ENCODE peak calls at places on chromosomes 5 and 9, in eight cellular contexts. One of them, this sample, is unnamed.

GRCh38 chr5:159444441-159445082 is 114.3 kb upstream of the IL12B start:
- DNase-seq in PC-3: peak
- DNase-seq in neural crest cell: no peak
- DNase-seq in B cell: peak
- DNase-seq in keratinocyte: no peak
- DNase-seq in body of pancreas: no peak
- DNase-seq in left ventricle myocardium inferior: no peak
- DNase-seq in transverse colon: no peak
- DNase-seq in this sample: peak

GRCh38 chr5:16018970-16019369 is 160.6 kb downstream of the MARCHF11 start:
- DNase-seq in neural crest cell: no peak
- DNase-seq in body of pancreas: no peak
- DNase-seq in left ventricle myocardium inferior: no peak
- DNase-seq in transverse colon: no peak
- DNase-seq in B cell: no peak
- DNase-seq in keratinocyte: no peak
- DNase-seq in PC-3: no peak
- DNase-seq in this sample: no peak

GRCh38 chr5:144179226-144179625 is 8.6 kb downstream of the KCTD16 start:
- DNase-seq in body of pancreas: no peak
- DNase-seq in transverse colon: no peak
- DNase-seq in left ventricle myocardium inferior: no peak
- DNase-seq in neural crest cell: no peak
- DNase-seq in keratinocyte: no peak
- DNase-seq in B cell: no peak
- DNase-seq in PC-3: no peak
- DNase-seq in this sample: no peak

GRCh38 chr9:122307925-122308324 is 43.2 kb downstream of the MRRF start:
- DNase-seq in keratinocyte: no peak
- DNase-seq in transverse colon: no peak
- DNase-seq in PC-3: no peak
- DNase-seq in B cell: no peak
- DNase-seq in left ventricle myocardium inferior: no peak
- DNase-seq in neural crest cell: no peak
- DNase-seq in body of pancreas: no peak
- DNase-seq in this sample: no peak

GRCh38 chr9:121023064-121023463 is 27.0 kb downstream of the C5 start:
- DNase-seq in PC-3: no peak
- DNase-seq in B cell: no peak
- DNase-seq in transverse colon: no peak
- DNase-seq in neural crest cell: no peak
- DNase-seq in left ventricle myocardium inferior: no peak
- DNase-seq in body of pancreas: no peak
- DNase-seq in keratinocyte: no peak
- DNase-seq in this sample: peak

GRCh38 chr9:109264865-109265532 is 55.9 kb downstream of the EPB41L4B start:
- DNase-seq in keratinocyte: no peak
- DNase-seq in B cell: no peak
- DNase-seq in PC-3: peak
- DNase-seq in body of pancreas: peak
- DNase-seq in neural crest cell: no peak
- DNase-seq in transverse colon: peak
- DNase-seq in left ventricle myocardium inferior: peak
- DNase-seq in this sample: no peak

GRCh38 chr9:127975376-127976315 is 5.1 kb downstream of the EEIG1 start:
- DNase-seq in PC-3: no peak
- DNase-seq in B cell: no peak
- DNase-seq in left ventricle myocardium inferior: no peak
- DNase-seq in transverse colon: peak
- DNase-seq in neural crest cell: no peak
- DNase-seq in keratinocyte: no peak
- DNase-seq in body of pancreas: peak
- DNase-seq in this sample: no peak

GRCh38 chr9:79984429-79985067 is 412.8 kb downstream of the TLE4 start:
- DNase-seq in keratinocyte: no peak
- DNase-seq in left ventricle myocardium inferior: no peak
- DNase-seq in body of pancreas: no peak
- DNase-seq in B cell: no peak
- DNase-seq in transverse colon: no peak
- DNase-seq in PC-3: no peak
- DNase-seq in neural crest cell: no peak
- DNase-seq in this sample: peak

GRCh38 chr5:978693-979092 is 29.9 kb upstream of the NKD2 start:
- DNase-seq in transverse colon: no peak
- DNase-seq in keratinocyte: no peak
- DNase-seq in body of pancreas: no peak
- DNase-seq in left ventricle myocardium inferior: no peak
- DNase-seq in neural crest cell: no peak
- DNase-seq in PC-3: no peak
- DNase-seq in B cell: no peak
- DNase-seq in this sample: no peak

GRCh38 chr5:172243302-172243701 is 40.3 kb downstream of the UBTD2 start:
- DNase-seq in neural crest cell: no peak
- DNase-seq in body of pancreas: no peak
- DNase-seq in PC-3: no peak
- DNase-seq in keratinocyte: no peak
- DNase-seq in B cell: no peak
- DNase-seq in transverse colon: no peak
- DNase-seq in left ventricle myocardium inferior: no peak
- DNase-seq in this sample: no peak

GRCh38 chr9:128846680-128847030 is 17.1 kb upstream of the SPOUT1 start:
- DNase-seq in transverse colon: no peak
- DNase-seq in body of pancreas: no peak
- DNase-seq in B cell: no peak
- DNase-seq in PC-3: no peak
- DNase-seq in left ventricle myocardium inferior: no peak
- DNase-seq in keratinocyte: no peak
- DNase-seq in neural crest cell: no peak
- DNase-seq in this sample: no peak

GRCh38 chr5:1011741-1012315 is 3.2 kb downstream of the NKD2 start:
- DNase-seq in B cell: no peak
- DNase-seq in transverse colon: no peak
- DNase-seq in neural crest cell: no peak
- DNase-seq in PC-3: no peak
- DNase-seq in keratinocyte: no peak
- DNase-seq in body of pancreas: peak
- DNase-seq in left ventricle myocardium inferior: peak
- DNase-seq in this sample: no peak

GRCh38 chr9:110650261-110650660 is 18.3 kb upstream of the MUSK start:
- DNase-seq in body of pancreas: no peak
- DNase-seq in transverse colon: no peak
- DNase-seq in left ventricle myocardium inferior: no peak
- DNase-seq in B cell: no peak
- DNase-seq in PC-3: peak
- DNase-seq in keratinocyte: no peak
- DNase-seq in neural crest cell: no peak
- DNase-seq in this sample: no peak

GRCh38 chr9:129617167-129617566 is 3.7 kb downstream of the C9orf50 start:
- DNase-seq in transverse colon: no peak
- DNase-seq in neural crest cell: no peak
- DNase-seq in body of pancreas: no peak
- DNase-seq in left ventricle myocardium inferior: no peak
- DNase-seq in B cell: no peak
- DNase-seq in PC-3: peak
- DNase-seq in keratinocyte: peak
- DNase-seq in this sample: peak

GRCh38 chr5:119537704-119538103 is 85.4 kb downstream of the HSD17B4 start:
- DNase-seq in keratinocyte: peak
- DNase-seq in transverse colon: no peak
- DNase-seq in left ventricle myocardium inferior: no peak
- DNase-seq in body of pancreas: peak
- DNase-seq in PC-3: peak
- DNase-seq in B cell: no peak
- DNase-seq in neural crest cell: no peak
- DNase-seq in this sample: peak

GRCh38 chr5:161851691-161852299 is 3.9 kb downstream of the GABRA1 start:
- DNase-seq in body of pancreas: no peak
- DNase-seq in left ventricle myocardium inferior: no peak
- DNase-seq in transverse colon: no peak
- DNase-seq in neural crest cell: no peak
- DNase-seq in keratinocyte: no peak
- DNase-seq in PC-3: peak
- DNase-seq in B cell: no peak
- DNase-seq in this sample: no peak

GRCh38 chr9:75855509-75855908 is 35.0 kb upstream of the PCSK5 start:
- DNase-seq in B cell: no peak
- DNase-seq in keratinocyte: no peak
- DNase-seq in transverse colon: peak
- DNase-seq in neural crest cell: no peak
- DNase-seq in left ventricle myocardium inferior: no peak
- DNase-seq in PC-3: peak
- DNase-seq in body of pancreas: no peak
- DNase-seq in this sample: peak
- TF ChIP-seq CTCF in B cell: no peak
- TF ChIP-seq CTCF in keratinocyte: peak
- TF ChIP-seq CTCF in transverse colon: peak
- TF ChIP-seq CTCF in neural crest cell: peak
- TF ChIP-seq CTCF in left ventricle myocardium inferior: peak
- TF ChIP-seq CTCF in PC-3: peak
- TF ChIP-seq CTCF in body of pancreas: peak
- TF ChIP-seq CTCF in this sample: no peak

DNA sequence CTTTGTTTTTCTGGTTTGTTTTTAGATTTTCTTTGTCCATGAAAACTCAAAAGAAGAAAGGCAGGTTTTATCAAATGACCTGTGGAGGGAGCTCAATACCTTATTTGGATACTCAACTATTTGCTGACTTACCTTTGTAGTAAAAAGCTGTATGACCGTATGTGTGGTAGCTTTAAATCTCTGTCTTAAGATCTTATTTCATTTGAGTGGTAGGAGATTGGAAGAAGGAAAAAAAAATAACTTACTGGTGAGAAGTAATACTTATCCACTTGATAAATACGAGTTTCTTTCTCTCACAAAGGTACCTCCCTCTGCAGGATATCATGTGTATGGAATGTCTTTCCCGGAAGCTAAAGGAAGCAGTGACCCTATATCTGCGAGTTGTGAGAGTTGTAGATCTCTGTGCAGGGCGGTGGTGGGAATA is 15.0 kb downstream of the FBXO38 start:
- DNase-seq in B cell: no peak
- DNase-seq in neural crest cell: no peak
- DNase-seq in body of pancreas: no peak
- DNase-seq in left ventricle myocardium inferior: no peak
- DNase-seq in keratinocyte: no peak
- DNase-seq in PC-3: peak
- DNase-seq in transverse colon: no peak
- DNase-seq in this sample: peak
- TF ChIP-seq CTCF in B cell: no peak
- TF ChIP-seq CTCF in neural crest cell: no peak
- TF ChIP-seq CTCF in body of pancreas: no peak
- TF ChIP-seq CTCF in left ventricle myocardium inferior: peak
- TF ChIP-seq CTCF in keratinocyte: no peak
- TF ChIP-seq CTCF in PC-3: peak
- TF ChIP-seq CTCF in transverse colon: peak
- TF ChIP-seq CTCF in this sample: peak

GRCh38 chr5:69029292-69029691 is 64.5 kb upstream of the SLC30A5 start:
- DNase-seq in neural crest cell: no peak
- DNase-seq in body of pancreas: no peak
- DNase-seq in keratinocyte: no peak
- DNase-seq in B cell: no peak
- DNase-seq in PC-3: no peak
- DNase-seq in transverse colon: no peak
- DNase-seq in left ventricle myocardium inferior: no peak
- DNase-seq in this sample: no peak

GRCh38 chr5:69033690-69034089 is 60.1 kb upstream of the SLC30A5 start:
- DNase-seq in neural crest cell: no peak
- DNase-seq in PC-3: peak
- DNase-seq in body of pancreas: no peak
- DNase-seq in keratinocyte: no peak
- DNase-seq in B cell: no peak
- DNase-seq in transverse colon: no peak
- DNase-seq in left ventricle myocardium inferior: no peak
- DNase-seq in this sample: no peak

GRCh38 chr5:69035665-69036064 is 58.1 kb upstream of the SLC30A5 start:
- DNase-seq in neural crest cell: no peak
- DNase-seq in B cell: no peak
- DNase-seq in PC-3: no peak
- DNase-seq in transverse colon: no peak
- DNase-seq in keratinocyte: no peak
- DNase-seq in left ventricle myocardium inferior: no peak
- DNase-seq in body of pancreas: no peak
- DNase-seq in this sample: no peak

GRCh38 chr5:69030663-69031062 is 63.2 kb upstream of the SLC30A5 start:
- DNase-seq in left ventricle myocardium inferior: no peak
- DNase-seq in body of pancreas: no peak
- DNase-seq in B cell: no peak
- DNase-seq in keratinocyte: no peak
- DNase-seq in PC-3: no peak
- DNase-seq in neural crest cell: no peak
- DNase-seq in transverse colon: no peak
- DNase-seq in this sample: no peak

GRCh38 chr5:69032009-69032408 is 61.8 kb upstream of the SLC30A5 start:
- DNase-seq in left ventricle myocardium inferior: no peak
- DNase-seq in neural crest cell: no peak
- DNase-seq in body of pancreas: no peak
- DNase-seq in transverse colon: no peak
- DNase-seq in B cell: no peak
- DNase-seq in PC-3: no peak
- DNase-seq in keratinocyte: no peak
- DNase-seq in this sample: no peak
- TF ChIP-seq CTCF in left ventricle myocardium inferior: no peak
- TF ChIP-seq CTCF in neural crest cell: no peak
- TF ChIP-seq CTCF in body of pancreas: no peak
- TF ChIP-seq CTCF in transverse colon: no peak
- TF ChIP-seq CTCF in B cell: no peak
- TF ChIP-seq CTCF in PC-3: peak
- TF ChIP-seq CTCF in keratinocyte: peak
- TF ChIP-seq CTCF in this sample: no peak

GRCh38 chr9:35792826-35793225 is 1.4 kb downstream of the NPR2 start:
- DNase-seq in left ventricle myocardium inferior: no peak
- DNase-seq in transverse colon: no peak
- DNase-seq in body of pancreas: no peak
- DNase-seq in keratinocyte: no peak
- DNase-seq in B cell: no peak
- DNase-seq in PC-3: no peak
- DNase-seq in neural crest cell: no peak
- DNase-seq in this sample: no peak
- TF ChIP-seq CTCF in left ventricle myocardium inferior: no peak
- TF ChIP-seq CTCF in transverse colon: no peak
- TF ChIP-seq CTCF in body of pancreas: no peak
- TF ChIP-seq CTCF in keratinocyte: no peak
- TF ChIP-seq CTCF in B cell: no peak
- TF ChIP-seq CTCF in PC-3: no peak
- TF ChIP-seq CTCF in neural crest cell: no peak
- TF ChIP-seq CTCF in this sample: no peak